ENCODE peak calls at places on chromosomes 2 and 18, in five cellular contexts. G, K, W, P and T are unnamed samples. For H3K4me1, the result is how much of the 10 kb centered on the place peaks cover.

GRCh38 chr2:96769816-96770215 is 9.1 kb downstream of the CNNM4 start:
- DNase-seq in G (no peak), K (peak), W (peak), P (no peak), T (no peak)

GRCh38 chr2:58334414-58334813 is 93.3 kb upstream of the FANCL start:
- DNase-seq in G (no peak), K (no peak), W (no peak), P (no peak), T (no peak)

GRCh38 chr2:233435436-233436190 is 81.3 kb downstream of the DGKD start:
- DNase-seq in G (no peak), K (no peak), W (no peak), P (no peak), T (no peak)

GRCh38 chr2:135424849-135425248 is 106.2 kb downstream of the ZRANB3 start:
- DNase-seq in G (no peak), K (no peak), W (no peak), P (no peak), T (no peak)

GRCh38 chr2:213959589-213959988 is 451.3 kb upstream of the VWC2L start:
- DNase-seq in G (no peak), K (no peak), W (no peak), P (no peak), T (no peak)

GRCh38 chr2:72581560-72582181 is 244.2 kb downstream of the EXOC6B start:
- DNase-seq in G (no peak), K (no peak), W (no peak), P (no peak), T (no peak)

GRCh38 chr2:75432761-75433361 is 127.9 kb downstream of the EVA1A start:
- DNase-seq in G (no peak), K (no peak), W (no peak), P (peak), T (peak)

GRCh38 chr18:72720116-72720515 is 147.7 kb downstream of the NETO1 start:
- DNase-seq in G (no peak), K (no peak), W (no peak), P (no peak), T (no peak)

GRCh38 chr2:158199928-158200650 is 98.4 kb downstream of the UPP2 start:
- DNase-seq in G (no peak), K (no peak), W (no peak), P (no peak), T (no peak)

GRCh38 chr2:142629193-142629592 is 248.3 kb upstream of the KYNU start:
- DNase-seq in G (no peak), K (no peak), W (no peak), P (no peak), T (no peak)

GRCh38 chr2:239245872-239246701 is 154.7 kb downstream of the HDAC4 start:
- DNase-seq in G (no peak), K (no peak), W (peak), P (no peak), T (no peak)

GRCh38 chr2:53103661-53104060 is 663.9 kb upstream of the CHAC2 start:
- DNase-seq in G (no peak), K (no peak), W (no peak), P (no peak), T (no peak)

GRCh38 chr2:181466661-181467576 is 9.7 kb downstream of the ITGA4 start:
- DNase-seq in G (no peak), K (peak), W (peak), P (no peak), T (peak)

GRCh38 chr2:166518634-166519390 is 24.8 kb upstream of the SCN7A start:
- DNase-seq in G (no peak), K (no peak), W (no peak), P (no peak), T (no peak)

GRCh38 chr2:28390857-28391563 is 1.6 kb upstream of the FOSL2 start:
- DNase-seq in G (peak), K (peak), W (peak), P (no peak), T (peak)

GRCh38 chr2:45833301-45833967 is 182.0 kb downstream of the PRKCE start:
- DNase-seq in G (no peak), K (no peak), W (no peak), P (no peak), T (no peak)

GRCh38 chr2:80292474-80292873 is 12.1 kb downstream of the LRRTM1 start:
- DNase-seq in G (no peak), K (no peak), W (no peak), P (no peak), T (no peak)

GRCh38 chr2:134917958-134918517 is 584 bp upstream of the CCNT2 start:
- DNase-seq in G (no peak), K (peak), W (peak), P (peak), T (no peak)

GRCh38 chr18:68041327-68041726 is 524.8 kb upstream of the DSEL start:
- DNase-seq in G (no peak), K (no peak), W (no peak), P (no peak), T (no peak)

GRCh38 chr2:106566050-106566449 is 78.9 kb downstream of the CD8B2 start:
- DNase-seq in G (peak), K (no peak), W (no peak), P (no peak), T (no peak)

GRCh38 chr18:77074431-77074830 is 58.2 kb downstream of the MBP start:
- DNase-seq in G (no peak), K (no peak), W (no peak), P (no peak), T (no peak)

GRCh38 chr18:77765468-77765867 is 515.8 kb downstream of the GALR1 start:
- DNase-seq in G (peak), K (no peak), W (peak), P (no peak), T (no peak)

GRCh38 chr2:240462704-240463273 is 27.3 kb downstream of the GPC1 start:
- DNase-seq in G (no peak), K (no peak), W (peak), P (no peak), T (no peak)

GRCh38 chr2:183390109-183390508 is 265.9 kb downstream of the NUP35 start:
- DNase-seq in G (no peak), K (no peak), W (no peak), P (no peak), T (no peak)

GRCh38 chr2:127172306-127172705 is 47.8 kb downstream of the CYP27C1 start:
- DNase-seq in G (no peak), K (no peak), W (no peak), P (no peak), T (no peak)

GRCh38 chr18:35477497-35477896 is 20.3 kb downstream of the INO80C start:
- DNase-seq in G (no peak), K (no peak), W (no peak), P (no peak), T (no peak)

GRCh38 chr18:35477974-35478373 is 19.8 kb downstream of the INO80C start:
- DNase-seq in G (no peak), K (no peak), W (no peak), P (no peak), T (no peak)

GRCh38 chr18:35481960-35482366 is 15.8 kb downstream of the INO80C start:
- DNase-seq in G (no peak), K (no peak), W (no peak), P (no peak), T (no peak)

GRCh38 chr18:35479911-35480586 is 17.7 kb downstream of the INO80C start:
- DNase-seq in G (no peak), K (no peak), W (no peak), P (no peak), T (no peak)

DNA sequence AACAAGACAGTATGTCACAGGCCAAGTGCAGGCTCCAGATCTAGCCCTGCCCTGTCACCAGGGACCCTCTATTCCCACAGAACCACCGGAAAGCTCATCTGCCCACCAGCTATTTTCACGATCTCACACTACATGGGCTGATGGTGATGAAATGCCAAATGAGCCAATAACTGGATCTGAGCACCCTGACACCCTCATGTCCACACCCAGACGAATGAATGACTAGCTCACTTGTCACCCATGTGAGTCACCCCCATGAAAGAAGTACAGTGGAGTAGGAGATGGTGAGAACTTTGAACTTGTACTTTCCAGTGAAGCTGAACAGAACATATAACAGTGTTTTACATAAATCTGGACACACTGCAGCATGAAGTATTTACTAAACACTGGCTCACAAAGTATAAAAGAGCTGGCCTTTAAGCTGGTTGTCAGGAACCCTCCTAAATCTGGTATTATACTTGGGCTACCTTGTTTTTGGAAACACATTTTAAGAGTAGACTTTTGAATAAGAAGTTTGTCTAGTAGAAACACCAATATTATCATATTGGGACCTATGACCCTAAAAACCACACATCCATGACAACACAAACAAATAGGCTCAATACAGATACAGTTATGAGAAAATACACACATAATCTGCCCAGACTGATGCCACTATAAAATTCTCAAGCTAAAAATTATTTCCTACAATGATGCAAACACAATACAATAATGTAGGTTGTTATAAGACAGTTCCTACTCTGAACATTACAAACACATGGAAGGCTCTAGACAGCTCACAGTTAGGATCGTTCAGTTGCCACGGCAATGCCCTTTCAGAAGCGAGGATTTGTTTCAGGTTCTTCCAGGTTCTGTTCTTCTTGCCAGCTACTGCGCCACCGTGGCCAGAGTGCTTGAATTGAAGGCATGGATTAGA is 19.0 kb downstream of the INO80C start:
- DNase-seq in G (peak), K (no peak), W (peak), P (no peak), T (no peak)
- H3K27ac ChIP-seq in G (peak), K (no peak), W (no peak), P (no peak), T (no peak)

GRCh38 chr18:23049698-23050373 is 85.4 kb upstream of the CABLES1 start:
- DNase-seq in G (no peak), K (no peak), W (no peak), P (no peak), T (no peak)

GRCh38 chr18:23056315-23056714 is 79.0 kb upstream of the CABLES1 start:
- DNase-seq in G (no peak), K (no peak), W (no peak), P (no peak), T (no peak)

GRCh38 chr18:23057096-23057495 is 78.2 kb upstream of the CABLES1 start:
- DNase-seq in G (no peak), K (no peak), W (no peak), P (no peak), T (no peak)

GRCh38 chr18:23054553-23054952 is 80.7 kb upstream of the CABLES1 start:
- DNase-seq in G (no peak), K (no peak), W (no peak), P (no peak), T (no peak)

DNA sequence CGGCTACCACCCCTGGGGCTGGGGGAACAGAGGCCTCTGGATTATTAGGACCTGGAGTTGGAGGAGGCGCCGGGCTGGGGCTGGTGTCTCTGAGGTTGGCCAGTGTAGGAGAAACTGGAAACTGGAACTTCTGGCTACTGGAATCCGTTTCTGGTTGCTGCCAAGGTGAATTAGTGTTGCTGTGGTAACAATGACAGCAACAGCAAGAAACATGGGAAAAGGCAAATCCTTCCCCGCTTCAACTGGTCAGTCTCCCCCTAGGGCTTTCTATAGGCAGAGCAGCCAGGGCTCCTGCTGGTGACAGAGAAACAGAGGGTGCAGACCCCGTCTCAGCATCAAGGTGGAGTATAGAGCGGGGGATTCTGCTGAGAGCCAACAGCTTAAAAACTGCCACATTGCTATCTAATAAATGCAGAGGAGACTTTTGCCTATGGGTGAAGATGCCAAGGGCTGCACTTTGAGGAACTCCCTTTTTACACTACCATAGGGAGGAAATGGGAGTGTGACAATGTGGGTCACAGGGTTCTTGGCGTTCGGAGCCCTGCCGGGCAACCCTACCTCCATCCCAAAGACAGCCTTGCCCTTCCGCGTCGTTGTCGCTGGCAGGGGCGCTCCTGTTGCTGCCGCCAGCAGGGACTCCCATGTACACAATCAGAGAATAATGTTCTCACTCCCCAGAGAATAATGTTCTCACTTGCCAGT is 81.4 kb upstream of the CABLES1 start:
- DNase-seq in G (peak), K (no peak), W (peak), P (no peak), T (no peak)
- TF ChIP-seq CTCF in G (no peak), K (no peak), W (no peak), P (no peak), T (no peak)

GRCh38 chr2:237704476-237705224 is 77.3 kb downstream of the LRRFIP1 start:
- DNase-seq in G (no peak), K (no peak), W (peak), P (no peak), T (no peak)
- H3K4me1 ChIP-seq in G (under half), K (under half), W (half or more), P (under half), T (half or more)

DNA sequence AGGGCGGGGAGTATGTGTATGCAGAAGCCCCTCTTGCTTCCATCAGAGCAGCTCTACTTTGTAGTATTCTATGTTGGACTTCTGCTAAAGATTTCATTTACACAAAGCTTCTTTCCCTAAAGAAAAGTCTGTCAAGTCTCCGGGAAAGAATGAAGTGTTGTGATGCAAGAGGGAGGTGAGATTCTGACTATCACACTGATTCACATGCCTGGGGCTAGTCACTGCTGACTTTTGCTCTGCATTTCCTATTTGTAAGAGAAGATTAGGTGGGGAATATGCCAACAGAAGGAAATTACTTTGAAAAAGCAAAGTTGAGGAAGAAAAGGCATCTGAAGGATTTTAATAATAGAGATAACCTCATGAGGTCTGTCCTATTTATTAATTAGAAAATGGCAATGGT is 81.7 kb upstream of the PGAP1 start:
- DNase-seq in G (no peak), K (no peak), W (no peak), P (no peak), T (no peak)
- H3K27ac ChIP-seq in G (no peak), K (no peak), W (no peak), P (no peak), T (no peak)

GRCh38 chr2:9574314-9574713 is 18.7 kb upstream of the ADAM17 start:
- DNase-seq in G (no peak), K (no peak), W (no peak), P (no peak), T (no peak)

GRCh38 chr2:9573840-9574239 is 18.2 kb upstream of the ADAM17 start:
- DNase-seq in G (no peak), K (no peak), W (no peak), P (no peak), T (no peak)

GRCh38 chr2:9573013-9573708 is 17.5 kb upstream of the ADAM17 start:
- DNase-seq in G (no peak), K (no peak), W (no peak), P (no peak), T (no peak)

GRCh38 chr2:9565436-9566153 is 10.0 kb upstream of the ADAM17 start:
- DNase-seq in G (peak), K (peak), W (peak), P (no peak), T (peak)

DNA sequence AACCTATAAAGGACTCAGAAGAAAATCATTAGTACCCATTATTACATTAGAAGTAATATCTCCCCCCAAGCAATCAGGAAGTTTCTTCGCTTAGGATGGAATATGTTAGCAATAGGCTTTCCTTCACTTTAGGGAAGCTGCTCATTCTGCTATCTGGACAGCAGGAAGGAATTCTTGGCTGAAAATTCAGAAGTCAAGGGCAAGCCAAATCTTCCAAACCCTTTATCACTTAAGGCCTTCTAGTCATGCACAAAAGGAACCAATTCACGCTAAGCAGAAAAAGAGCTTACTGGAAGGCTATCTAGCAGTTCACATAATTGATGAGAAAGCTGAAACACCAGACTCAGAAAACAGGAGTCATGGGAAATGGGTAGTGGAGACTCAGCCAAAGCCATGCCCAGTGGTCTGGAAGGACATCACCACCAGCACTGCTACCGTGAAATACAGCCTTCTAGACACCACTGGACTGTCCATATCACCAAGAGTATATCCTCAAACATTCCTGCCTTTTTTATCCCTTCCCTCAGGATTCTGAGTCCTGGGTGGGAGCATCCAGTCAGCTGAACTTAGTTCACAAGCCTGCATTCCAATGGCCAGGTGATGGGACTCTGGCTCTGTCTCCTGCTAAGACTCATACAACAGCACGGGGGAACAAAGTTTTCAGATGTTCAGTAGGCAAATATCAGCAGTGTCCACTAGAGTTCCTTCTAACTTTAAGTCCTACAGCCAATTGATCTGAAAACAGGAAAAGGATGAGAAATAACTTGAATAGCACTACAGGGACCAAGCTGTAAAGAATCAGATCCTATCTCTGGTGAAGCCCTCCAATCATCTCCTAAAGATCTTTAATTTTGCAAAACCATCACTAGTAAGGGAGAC is 14.8 kb upstream of the ADAM17 start:
- DNase-seq in G (no peak), K (no peak), W (no peak), P (no peak), T (no peak)
- TF ChIP-seq CTCF in G (peak), K (no peak), W (no peak), P (no peak), T (no peak)

GRCh38 chr2:241870081-241870541 is 582 bp downstream of the RTP5 start:
- DNase-seq in G (no peak), K (no peak), W (no peak), P (no peak), T (no peak)
- H3K4me1 ChIP-seq in G (under half), K (under half), W (under half), P (under half), T (under half)

DNA sequence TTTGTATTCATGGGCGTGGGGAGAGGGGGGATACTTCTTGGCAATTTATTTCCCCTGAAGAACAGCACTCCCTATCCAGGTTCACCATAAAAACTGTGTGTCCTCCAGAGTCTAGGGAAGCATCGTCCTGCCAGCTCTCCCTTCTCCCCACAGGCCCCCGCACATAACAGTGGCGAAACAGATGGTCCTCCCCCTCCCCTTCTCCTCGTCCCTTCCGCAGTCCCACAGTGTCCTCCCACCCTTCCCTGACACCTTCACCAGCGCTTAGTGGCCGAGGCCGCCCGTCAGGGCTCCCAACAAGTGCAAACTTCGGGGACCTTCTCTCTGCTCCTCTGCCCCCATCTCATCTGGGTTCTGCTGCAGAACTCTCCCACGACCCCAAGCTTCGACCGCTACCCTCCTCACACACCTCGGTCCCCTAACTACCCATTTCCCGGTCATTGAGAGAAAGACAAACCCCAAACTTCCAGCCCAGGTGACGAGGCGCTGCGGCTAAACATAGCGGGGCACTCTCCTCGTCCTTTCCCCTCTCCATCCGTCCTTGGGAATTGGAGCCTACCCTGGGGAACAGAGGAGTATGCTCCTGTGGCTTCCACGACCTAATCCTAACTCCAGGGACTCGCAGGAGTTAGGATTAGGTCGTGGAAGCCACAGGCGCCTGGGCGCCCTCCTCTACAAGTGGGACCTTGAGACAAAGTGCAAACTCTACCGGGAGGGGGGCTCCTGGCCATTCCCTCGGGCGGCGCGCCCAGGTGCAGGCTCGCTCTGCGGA is 971 bp downstream of the ZNF385B start:
- DNase-seq in G (no peak), K (no peak), W (peak), P (no peak), T (no peak)
- H3K27ac ChIP-seq in G (peak), K (peak), W (no peak), P (no peak), T (no peak)